ENCODE peak calls at places on chromosomes 6 and 20, in ten cellular contexts. J is BJ, A is heart left ventricle, L is omental fat pad, V is left ventricle myocardium inferior, O is progenitor cell of endocrine pancreas, R is mesothelial cell of epicardium, D is hepatocyte, E is brain microvascular endothelial cell, H is heart right ventricle. M is an unnamed sample.
A peak's percentile ranks its signal among the peaks of the same experiment; 100 is the strongest.

GRCh38 chr6:35058827-35059522 is 82.2 kb downstream of the TCP11 start:
- DNase-seq in V (no peak), L (no peak), R (no peak), J (no peak), O (no peak), D (no peak), E (no peak), H (no peak), A (no peak), M (no peak)

GRCh38 chr6:118627724-118628123 is 23.7 kb downstream of the CEP85L start:
- DNase-seq in V (no peak), R (no peak), J (no peak), H (no peak), L (no peak), A (no peak), D (no peak), O (no peak), E (no peak), M (no peak)

GRCh38 chr20:51547951-51548350 is 5.4 kb upstream of the NFATC2 start:
- DNase-seq in D (no peak), E (no peak), H (no peak), O (no peak), R (no peak), L (no peak), A (no peak), V (no peak), J (no peak), M (no peak)

GRCh38 chr6:42088101-42088591 is 37.8 kb downstream of the TAF8 start:
- DNase-seq in A (peak; percentile 67), R (no peak), E (no peak), H (peak; percentile 76), L (no peak), J (no peak), D (no peak), V (peak; percentile 55), O (no peak), M (peak; percentile 54)

GRCh38 chr6:170142559-170142958 is 148.3 kb downstream of the DLL1 start:
- DNase-seq in A (no peak), O (no peak), R (no peak), V (no peak), E (no peak), J (no peak), D (no peak), L (no peak), H (no peak), M (no peak)

GRCh38 chr20:8589956-8590355 is 457.9 kb downstream of the PLCB1 start:
- DNase-seq in A (no peak), O (no peak), E (peak; percentile 12), V (no peak), J (no peak), H (no peak), D (no peak), L (no peak), R (no peak), M (no peak)

GRCh38 chr20:40883097-40883496 is 145.5 kb upstream of the TOP1 start:
- DNase-seq in A (no peak), V (no peak), H (peak; percentile 14), J (no peak), O (no peak), D (no peak), L (no peak), E (no peak), R (no peak), M (no peak)

GRCh38 chr20:40506567-40506966 is 182.5 kb downstream of the MAFB start:
- DNase-seq in A (peak; percentile 89), V (peak; percentile 84), J (peak; percentile 89), H (peak; percentile 78), E (peak; percentile 98), R (no peak), L (peak; percentile 88), O (no peak), D (peak; percentile 72), M (peak; percentile 100)

GRCh38 chr6:158222066-158222465 is 53.9 kb downstream of the GTF2H5 start:
- DNase-seq in R (no peak), O (no peak), H (no peak), E (no peak), J (no peak), D (no peak), L (no peak), A (no peak), V (no peak), M (peak; percentile 31)

GRCh38 chr20:63564036-63564810 is 9.8 kb downstream of the HELZ2 start:
- DNase-seq in V (no peak), H (no peak), J (no peak), E (no peak), R (no peak), L (no peak), A (no peak), D (no peak), O (no peak), M (no peak)

GRCh38 chr6:42200035-42200434 is 5.3 kb upstream of the GUCA1B start:
- DNase-seq in A (no peak), H (no peak), E (peak; percentile 80), L (no peak), R (no peak), J (peak; percentile 94), V (no peak), O (no peak), D (peak; percentile 70), M (peak; percentile 58)

GRCh38 chr6:151647871-151648639 is 154.2 kb downstream of the CCDC170 start:
- DNase-seq in L (no peak), R (no peak), H (no peak), A (no peak), E (peak; percentile 12), V (no peak), D (peak; percentile 18), J (no peak), O (no peak), M (peak; percentile 15)

GRCh38 chr20:15835811-15836210 is 737.4 kb downstream of the KIF16B start:
- DNase-seq in H (no peak), A (no peak), D (no peak), L (no peak), R (no peak), J (no peak), V (no peak), O (no peak), E (no peak), M (no peak)

GRCh38 chr6:82554706-82555105 is 191.1 kb downstream of the TPBG start:
- DNase-seq in D (no peak), A (no peak), V (no peak), H (no peak), E (no peak), L (no peak), J (no peak), O (no peak), R (no peak), M (peak; percentile 22)
- TF ChIP-seq CTCF in D (no peak), A (no peak), V (no peak), H (no peak), E (no peak), L (no peak), J (no peak), O (no peak), R (no peak), M (no peak)

DNA sequence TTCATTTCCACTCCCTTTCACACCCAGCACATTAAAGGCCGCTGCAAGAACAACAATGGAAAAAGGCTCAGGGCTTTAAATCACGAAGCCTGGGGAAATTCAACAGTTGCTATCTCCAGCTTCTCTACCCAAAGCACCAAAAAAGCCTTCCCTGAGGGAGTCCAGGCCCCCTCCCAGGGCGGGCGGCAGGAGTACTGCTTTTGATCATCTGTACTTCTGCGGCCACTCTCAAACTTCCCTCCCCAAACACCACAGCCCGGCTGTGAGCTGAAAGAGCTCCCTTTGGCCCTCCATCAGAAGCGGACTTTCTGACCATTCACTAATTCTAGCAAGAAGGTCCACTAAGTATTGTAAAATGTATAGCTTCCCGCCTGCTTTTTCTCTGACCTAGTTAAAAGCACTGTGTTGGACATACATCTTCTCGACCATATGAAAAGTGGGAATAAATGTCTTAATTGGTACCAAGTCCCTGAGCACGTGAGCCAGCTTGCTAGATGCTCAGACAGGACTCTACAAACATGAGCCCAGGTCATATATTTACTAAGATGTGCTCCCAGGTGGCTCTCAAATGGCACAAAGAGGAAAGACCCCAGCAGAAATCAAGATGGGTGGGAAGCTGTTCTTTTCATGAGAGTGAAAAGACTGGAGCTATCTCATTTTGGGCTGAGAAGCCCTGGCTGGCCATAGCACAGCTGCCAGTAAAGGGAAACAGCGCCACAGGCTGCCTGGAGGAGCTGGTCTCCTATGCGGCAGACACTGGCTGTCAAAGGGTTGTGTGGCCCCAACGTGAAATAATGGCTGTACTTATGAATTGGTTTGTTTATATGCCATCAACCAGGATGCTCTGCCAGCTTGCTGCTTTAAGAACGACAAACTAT is 58.6 kb downstream of the GFOD1 start:
- DNase-seq in R (no peak), E (no peak), H (no peak), D (no peak), L (no peak), O (no peak), A (no peak), J (no peak), V (no peak), M (no peak)
- TF ChIP-seq CTCF in R (no peak), E (no peak), H (no peak), D (no peak), L (no peak), O (no peak), A (no peak), J (no peak), V (no peak), M (no peak)

GRCh38 chr20:3068986-3069900 is 2.2 kb upstream of the OXT start:
- DNase-seq in J (no peak), V (no peak), L (no peak), A (no peak), E (peak; percentile 11), R (no peak), O (no peak), D (no peak), H (no peak), M (no peak)
- TF ChIP-seq CTCF in J (no peak), V (peak; percentile 42), L (no peak), A (no peak), E (peak; percentile 6), R (no peak), O (peak; percentile 25), D (peak; percentile 14), H (peak; percentile 32), M (no peak)

GRCh38 chr6:38617856-38618255 is 21.9 kb downstream of the BTBD9 start:
- DNase-seq in V (no peak), E (no peak), O (no peak), L (no peak), J (no peak), H (no peak), R (no peak), D (no peak), A (no peak), M (no peak)

GRCh38 chr6:38610050-38610619 is 29.6 kb downstream of the BTBD9 start:
- DNase-seq in D (no peak), J (no peak), A (no peak), H (no peak), E (no peak), R (no peak), L (no peak), V (no peak), O (no peak), M (peak; percentile 33)

DNA sequence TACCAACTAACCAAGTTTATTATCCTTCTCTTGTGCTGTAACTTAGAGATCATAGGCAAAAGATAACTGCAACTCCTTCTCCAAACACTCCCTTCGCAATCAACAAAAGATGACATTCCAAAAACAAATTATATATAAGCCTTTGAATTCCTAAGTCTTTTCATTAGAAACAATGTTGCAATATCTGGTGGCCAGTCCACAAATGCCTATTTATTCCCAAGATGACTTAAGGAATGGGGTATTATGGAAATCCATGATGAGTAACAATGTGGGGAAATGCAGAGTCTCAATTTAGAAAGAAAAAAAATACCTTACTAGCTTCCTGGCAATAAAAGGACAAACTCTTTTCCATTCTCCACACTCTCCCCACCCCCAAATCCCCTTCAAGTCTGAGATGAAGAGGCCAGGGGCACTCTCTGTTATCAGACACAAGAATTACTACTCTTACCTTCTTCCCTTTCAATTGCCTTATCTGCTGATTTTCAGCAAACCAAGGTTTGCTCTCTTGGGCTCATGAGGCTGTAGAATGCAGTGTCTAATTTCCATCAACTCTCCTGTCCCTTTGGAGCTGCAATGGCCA is 27.3 kb downstream of the BTBD9 start:
- DNase-seq in O (no peak), J (peak; percentile 67), V (no peak), L (no peak), R (no peak), H (no peak), D (no peak), A (no peak), E (no peak), M (peak; percentile 17)
- TF ChIP-seq CTCF in O (no peak), J (no peak), V (no peak), L (no peak), R (no peak), H (no peak), D (no peak), A (no peak), E (no peak), M (no peak)